ENCODE peak calls at places on chromosome 13, in five cellular contexts. A is trophoblast cell, X is H9, W is H1, J is neuronal stem cell. R is an unnamed sample.

GRCh38 chr13:40483601-40484000 is 182.8 kb downstream of the FOXO1 start:
- DNase-seq in A (no peak), X (no peak), W (no peak), J (no peak), R (no peak)

GRCh38 chr13:19658831-19659230 is 25.4 kb downstream of the MPHOSPH8 start:
- DNase-seq in A (no peak), X (no peak), W (no peak), J (no peak), R (no peak)

GRCh38 chr13:40776232-40776631 is 5.2 kb upstream of the MRPS31 start:
- DNase-seq in A (no peak), X (no peak), W (no peak), J (no peak), R (no peak)

GRCh38 chr13:104327217-104327616 is 1261.0 kb upstream of the SLC10A2 start:
- DNase-seq in A (no peak), X (no peak), W (no peak), J (no peak), R (no peak)

GRCh38 chr13:100984349-100984748 is 309.8 kb upstream of the TMTC4 start:
- DNase-seq in A (no peak), X (no peak), W (no peak), J (no peak), R (no peak)

GRCh38 chr13:54536112-54536511 is 1507.5 kb downstream of the OLFM4 start:
- DNase-seq in A (no peak), X (no peak), W (no peak), J (no peak), R (peak; percentile 11)

GRCh38 chr13:59715591-59715990 is 448.1 kb downstream of the DIAPH3 start:
- DNase-seq in A (no peak), X (no peak), W (no peak), J (no peak), R (no peak)

GRCh38 chr13:93927431-93927830 is 552.1 kb downstream of the DCT start:
- DNase-seq in A (no peak), X (no peak), W (no peak), J (no peak), R (no peak)

GRCh38 chr13:113118328-113119021 is 4.1 kb upstream of the F10 start:
- DNase-seq in A (no peak), X (no peak), W (no peak), J (no peak), R (no peak)

GRCh38 chr13:49524740-49525501 is 29.2 kb downstream of the PHF11 start:
- DNase-seq in A (no peak), X (no peak), W (no peak), J (no peak), R (no peak)

GRCh38 chr13:81048026-81048461 is 707.1 kb upstream of the SPRY2 start:
- DNase-seq in A (no peak), X (no peak), W (no peak), J (no peak), R (no peak)

GRCh38 chr13:44879452-44880058 is 109.7 kb downstream of the NUFIP1 start:
- DNase-seq in A (peak; percentile 38), X (no peak), W (no peak), J (no peak), R (peak; percentile 42)

GRCh38 chr13:102654786-102655185 is 40.1 kb downstream of the METTL21C start:
- DNase-seq in A (no peak), X (no peak), W (no peak), J (peak; percentile 11), R (no peak)

GRCh38 chr13:78192721-78193120 is 274.1 kb upstream of the EDNRB start:
- DNase-seq in A (peak; percentile 12), X (no peak), W (no peak), J (no peak), R (peak; percentile 11)

GRCh38 chr13:30690282-30691188 is 44.8 kb upstream of the ALOX5AP start:
- DNase-seq in A (peak; percentile 92), X (no peak), W (no peak), J (no peak), R (peak; percentile 97)

GRCh38 chr13:32585625-32586021 is 629 bp upstream of the PDS5B start:
- DNase-seq in A (peak; percentile 8), X (peak; percentile 36), W (no peak), J (peak; percentile 26), R (no peak)

GRCh38 chr13:60398949-60399589 is 2.0 kb downstream of the TDRD3 start:
- DNase-seq in A (no peak), X (no peak), W (no peak), J (no peak), R (peak; percentile 34)

GRCh38 chr13:111219306-111219705 is 101.1 kb upstream of the TEX29 start:
- DNase-seq in A (peak; percentile 83), X (no peak), W (no peak), J (no peak), R (peak; percentile 75)

GRCh38 chr13:36858285-36858684 is 39.3 kb downstream of the RFXAP start:
- DNase-seq in A (peak; percentile 15), X (no peak), W (no peak), J (no peak), R (peak; percentile 65)

DNA sequence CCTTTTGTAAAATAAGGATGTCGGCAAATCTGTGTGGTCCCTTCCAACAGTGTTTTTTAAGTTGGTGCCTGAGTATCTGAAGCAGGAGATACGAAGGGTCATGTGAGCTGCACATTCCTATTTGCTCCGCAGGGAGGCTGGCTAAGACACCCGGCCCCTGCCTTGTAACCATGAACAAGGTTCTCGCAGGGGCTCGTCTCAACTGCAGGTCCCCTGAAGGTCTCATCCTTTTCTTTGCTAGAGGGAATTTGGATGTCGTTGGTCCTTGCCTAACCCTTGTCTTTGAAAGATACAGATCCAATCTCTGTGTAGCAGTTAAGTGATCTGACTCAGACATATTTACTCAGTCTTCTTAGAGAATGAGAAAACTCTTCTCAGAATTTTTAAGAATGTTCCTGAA is 64.4 kb downstream of the LRCH1 start:
- DNase-seq in A (peak; percentile 60), X (no peak), W (no peak), J (no peak), R (no peak)
- H2BK12ac ChIP-seq in A (peak overlapping the region; percentile 87), X (no peak overlapping the region), W (no peak overlapping the region), J (no peak overlapping the region), R (peak overlapping the region; percentile 71)

GRCh38 chr13:98816406-98816805 is 63.9 kb upstream of the SLC15A1 start:
- DNase-seq in A (no peak), X (no peak), W (no peak), J (no peak), R (no peak)

GRCh38 chr13:98813993-98814392 is 61.5 kb upstream of the SLC15A1 start:
- DNase-seq in A (no peak), X (no peak), W (no peak), J (no peak), R (peak; percentile 25)

GRCh38 chr13:98807774-98808173 is 55.3 kb upstream of the SLC15A1 start:
- DNase-seq in A (no peak), X (no peak), W (no peak), J (no peak), R (no peak)

GRCh38 chr13:98809345-98809777 is 56.9 kb upstream of the SLC15A1 start:
- DNase-seq in A (no peak), X (no peak), W (no peak), J (no peak), R (no peak)

DNA sequence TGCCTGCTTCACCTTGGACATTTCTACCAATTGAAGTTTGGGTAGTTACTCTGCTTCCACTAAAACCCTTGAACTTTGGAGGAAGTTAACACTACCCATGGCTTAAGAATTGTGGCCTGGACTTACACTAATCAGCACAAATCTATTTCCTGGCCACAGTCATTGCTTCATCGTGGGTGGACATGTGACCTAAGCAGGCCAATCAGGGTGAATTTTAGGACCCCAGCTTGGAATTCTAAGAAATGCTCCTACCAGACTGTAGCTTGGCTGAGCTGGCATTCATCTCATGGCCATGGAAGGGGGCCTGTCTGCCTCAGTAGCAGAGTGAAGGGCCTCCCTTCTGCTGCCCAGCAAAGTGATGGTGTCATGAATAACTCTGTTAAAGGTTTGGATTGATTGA is 58.3 kb upstream of the SLC15A1 start:
- DNase-seq in A (no peak), X (no peak), W (no peak), J (no peak), R (no peak)
- H3K14ac ChIP-seq in A (no peak overlapping the region), X (no peak overlapping the region), W (no peak overlapping the region), J (no peak overlapping the region), R (no peak overlapping the region)

GRCh38 chr13:106528711-106529414 is 6.6 kb downstream of the EFNB2 start:
- DNase-seq in A (no peak), X (no peak), W (no peak), J (peak; percentile 48), R (no peak)

GRCh38 chr13:106525865-106526264 is 9.6 kb downstream of the EFNB2 start:
- DNase-seq in A (no peak), X (peak; percentile 49), W (no peak), J (no peak), R (no peak)

GRCh38 chr13:106527806-106528205 is 7.7 kb downstream of the EFNB2 start:
- DNase-seq in A (no peak), X (no peak), W (no peak), J (no peak), R (no peak)

GRCh38 chr13:106529415-106530208 is 5.8 kb downstream of the EFNB2 start:
- DNase-seq in A (no peak), X (no peak), W (no peak), J (no peak), R (no peak)

GRCh38 chr13:106526748-106527488 is 8.5 kb downstream of the EFNB2 start:
- DNase-seq in A (no peak), X (peak; percentile 65), W (no peak), J (no peak), R (no peak)
- H3K27ac ChIP-seq in A (no peak overlapping the region), X (no peak overlapping the region), W (no peak overlapping the region), J (no peak overlapping the region), R (no peak overlapping the region)

GRCh38 chr13:23763328-23763727 is 125.9 kb downstream of the MIPEP start:
- DNase-seq in A (no peak), X (no peak), W (no peak), J (no peak), R (no peak)
- H2BK12ac ChIP-seq in A (no peak overlapping the region), X (no peak overlapping the region), W (no peak overlapping the region), J (no peak overlapping the region), R (no peak overlapping the region)

GRCh38 chr13:34208326-34208725 is 390.4 kb downstream of the RFC3 start:
- DNase-seq in A (no peak), X (no peak), W (no peak), J (no peak), R (peak; percentile 35)
- H3K14ac ChIP-seq in A (no peak overlapping the region), X (no peak overlapping the region), W (no peak overlapping the region), J (no peak overlapping the region), R (no peak overlapping the region)

GRCh38 chr13:21639604-21640003 is 31.3 kb upstream of the FGF9 start:
- DNase-seq in A (no peak), X (no peak), W (no peak), J (peak; percentile 66), R (no peak)

GRCh38 chr13:21641629-21642028 is 29.2 kb upstream of the FGF9 start:
- DNase-seq in A (no peak), X (no peak), W (no peak), J (no peak), R (no peak)

GRCh38 chr13:21638319-21639282 is 32.3 kb upstream of the FGF9 start:
- DNase-seq in A (peak; percentile 31), X (no peak), W (no peak), J (peak; percentile 35), R (peak; percentile 40)

GRCh38 chr13:21632196-21632595 is 28.2 kb upstream of the MICU2 start:
- DNase-seq in A (no peak), X (no peak), W (no peak), J (no peak), R (no peak)

DNA sequence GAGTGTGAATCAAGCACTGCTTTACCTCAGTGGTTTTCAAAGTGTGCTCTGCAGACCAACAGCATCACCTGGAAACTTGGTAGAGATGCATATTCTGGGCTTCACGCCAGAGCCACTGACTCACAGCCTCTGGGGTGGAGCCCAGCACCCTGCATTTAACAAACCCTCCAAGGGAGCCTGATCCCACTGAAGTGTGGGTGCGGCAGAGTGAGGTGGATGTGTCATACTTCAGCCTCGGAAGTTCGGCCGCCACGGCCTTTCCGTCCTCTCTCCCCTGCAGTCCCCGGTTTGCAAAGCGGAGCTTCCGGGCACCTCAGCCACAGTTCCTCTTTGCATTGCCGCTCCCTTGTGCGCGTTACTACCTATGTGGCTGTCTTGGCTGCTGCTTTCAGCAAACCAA is 33.3 kb upstream of the MICU2 start:
- DNase-seq in A (no peak), X (no peak), W (no peak), J (no peak), R (no peak)
- H3K27ac ChIP-seq in A (no peak overlapping the region), X (no peak overlapping the region), W (no peak overlapping the region), J (no peak overlapping the region), R (no peak overlapping the region)

R was measured in mesenchymal stem cell.